ENCODE peak calls at places on chromosomes 6 and 20, in six cellular contexts. W is CD4-positive, CD25-positive, alpha-beta regulatory T cell; N is AG10803; K is central memory CD4-positive, alpha-beta T cell; G is AG04450; O is T follicular helper cell. J is an unnamed sample.

GRCh38 chr20:47551240-47551639 is 49.6 kb downstream of the NCOA3 start:
- DNase-seq in W (no peak), N (no peak), K (no peak), G (no peak), O (no peak), J (no peak)

GRCh38 chr6:80531676-80532619 is 425.5 kb downstream of the BCKDHB start:
- DNase-seq in W (no peak), N (peak), K (no peak), G (no peak), O (no peak), J (no peak)

GRCh38 chr6:3850451-3851203 is 1.5 kb downstream of the FAM50B start:
- DNase-seq in W (peak), N (no peak), K (peak), G (no peak), O (no peak), J (peak)

GRCh38 chr6:101462576-101462975 is 69.1 kb downstream of the GRIK2 start:
- DNase-seq in W (no peak), N (peak), K (no peak), G (peak), O (no peak), J (no peak)

GRCh38 chr6:88119769-88120168 is 46.4 kb downstream of the CNR1 start:
- DNase-seq in W (no peak), N (no peak), K (no peak), G (no peak), O (no peak), J (no peak)

GRCh38 chr6:136517582-136517981 is 32.6 kb downstream of the MAP7 start:
- DNase-seq in W (no peak), N (no peak), K (no peak), G (no peak), O (no peak), J (no peak)

GRCh38 chr20:31693987-31694661 is 28.5 kb downstream of the BCL2L1 start:
- DNase-seq in W (no peak), N (no peak), K (no peak), G (no peak), O (no peak), J (no peak)

GRCh38 chr20:33914871-33915270 is 78.8 kb upstream of the RALY start:
- DNase-seq in W (peak), N (no peak), K (peak), G (peak), O (peak), J (no peak)

GRCh38 chr20:12012241-12013222 is 94.8 kb downstream of the BTBD3 start:
- DNase-seq in W (no peak), N (peak), K (no peak), G (peak), O (no peak), J (no peak)

GRCh38 chr6:158819213-158819976 is at the start of gene EZR:
- DNase-seq in W (peak), N (peak), K (peak), G (no peak), O (peak), J (peak)

GRCh38 chr6:43636312-43636667 is 650 bp downstream of the MAD2L1BP start:
- DNase-seq in W (peak), N (peak), K (no peak), G (no peak), O (no peak), J (no peak)

GRCh38 chr6:84392292-84392691 is 164.8 kb upstream of the CEP162 start:
- DNase-seq in W (no peak), N (peak), K (no peak), G (no peak), O (no peak), J (no peak)

GRCh38 chr6:145276746-145277145 is 458.6 kb downstream of the EPM2A start:
- DNase-seq in W (no peak), N (peak), K (no peak), G (no peak), O (no peak), J (no peak)

GRCh38 chr20:3808141-3808479 is 12.0 kb downstream of the CDC25B start:
- DNase-seq in W (no peak), N (peak), K (no peak), G (peak), O (no peak), J (no peak)

GRCh38 chr6:296151-297122 is 4.2 kb downstream of the DUSP22 start:
- DNase-seq in W (no peak), N (no peak), K (no peak), G (no peak), O (no peak), J (no peak)

GRCh38 chr20:10064611-10065010 is 29.8 kb downstream of the ANKEF1 start:
- DNase-seq in W (no peak), N (peak), K (no peak), G (no peak), O (no peak), J (no peak)

GRCh38 chr6:140846518-140847277 is 1286.0 kb upstream of the GJE1 start:
- DNase-seq in W (no peak), N (peak), K (no peak), G (no peak), O (no peak), J (no peak)

GRCh38 chr20:23231561-23232218 is 118.9 kb upstream of the NXT1 start:
- DNase-seq in W (no peak), N (peak), K (no peak), G (no peak), O (no peak), J (no peak)

GRCh38 chr20:53930651-53931504 is 139.5 kb downstream of the BCAS1 start:
- DNase-seq in W (no peak), N (no peak), K (no peak), G (no peak), O (no peak), J (no peak)

GRCh38 chr20:3318226-3318884 is 79.4 kb upstream of the SLC4A11 start:
- DNase-seq in W (no peak), N (no peak), K (no peak), G (peak), O (no peak), J (no peak)

GRCh38 chr6:118985123-118985830 is 50.3 kb upstream of the MCM9 start:
- DNase-seq in W (no peak), N (no peak), K (no peak), G (no peak), O (no peak), J (no peak)

GRCh38 chr20:20271277-20271676 is 96.6 kb upstream of the INSM1 start:
- DNase-seq in W (no peak), N (no peak), K (no peak), G (no peak), O (no peak), J (no peak)

J was measured in stimulated activated CD4-positive, alpha-beta T cell treated with anti-CD3 and anti-CD28 coated beads, Interleukin-12 subunit alpha, Interleukin-12 subunit beta, amount 100 ng/mL, for 24 hours.